ENCODE peak calls at places on chromosomes 1 and 21, in eight cellular contexts. Z, D, M, I, E, U, V and C are unnamed samples.

GRCh38 chr1:40153073-40153770 is 8.0 kb upstream of the RLF start:
- DNase-seq in Z (no peak), D (peak; percentile 19), M (peak; percentile 50), I (peak; percentile 70), E (no peak), U (peak; percentile 65), V (no peak), C (peak; percentile 23)

GRCh38 chr1:48415050-48415449 is 57.0 kb downstream of the SPATA6 start:
- DNase-seq in Z (no peak), D (no peak), M (no peak), I (no peak), E (no peak), U (no peak), V (no peak), C (no peak)

GRCh38 chr21:46079357-46080170 is 18.3 kb upstream of the COL6A2 start:
- DNase-seq in Z (no peak), D (no peak), M (peak; percentile 94), I (peak; percentile 93), E (peak; percentile 14), U (no peak), V (no peak), C (no peak)

GRCh38 chr21:15249285-15249993 is 184.6 kb upstream of the NRIP1 start:
- DNase-seq in Z (no peak), D (no peak), M (no peak), I (no peak), E (no peak), U (no peak), V (no peak), C (no peak)

GRCh38 chr1:94661431-94661830 is 119.9 kb upstream of the F3 start:
- DNase-seq in Z (no peak), D (no peak), M (no peak), I (no peak), E (no peak), U (no peak), V (no peak), C (no peak)

GRCh38 chr1:11364170-11364569 is 91.2 kb downstream of the UBIAD1 start:
- DNase-seq in Z (no peak), D (no peak), M (no peak), I (no peak), E (no peak), U (peak; percentile 42), V (no peak), C (no peak)

GRCh38 chr1:201944639-201945038 is 1.7 kb downstream of the LMOD1 start:
- DNase-seq in Z (no peak), D (no peak), M (no peak), I (no peak), E (no peak), U (no peak), V (no peak), C (no peak)

GRCh38 chr1:87685366-87686136 is 356.9 kb downstream of the LMO4 start:
- DNase-seq in Z (no peak), D (no peak), M (no peak), I (no peak), E (no peak), U (no peak), V (no peak), C (no peak)